ENCODE peak calls at places on chromosomes 5 and 9, in five cellular contexts. V is GM03348, S is globus pallidus, H is pancreas, L is GM23248. M is an unnamed sample.
A peak's percentile ranks its signal among the peaks of the same experiment; 100 is the strongest.

GRCh38 chr5:157143127-157143959 is 678 bp upstream of the MED7 start:
- DNase-seq in H (peak; percentile 50), V (peak; percentile 72), S (no peak), L (peak; percentile 75), M (peak; percentile 36)

GRCh38 chr5:140113699-140114263 is at the start of gene PURA:
- DNase-seq in L (peak; percentile 97), H (peak; percentile 96), V (peak; percentile 97), S (peak; percentile 83), M (peak; percentile 94)

GRCh38 chr9:123687246-123687721 is 242.6 kb downstream of the DENND1A start:
- DNase-seq in S (no peak), V (no peak), L (no peak), H (no peak), M (no peak)

GRCh38 chr5:66956439-66956838 is 240.2 kb downstream of the CD180 start:
- DNase-seq in L (no peak), S (no peak), H (no peak), V (no peak), M (no peak)

GRCh38 chr5:14669975-14670374 is 5.5 kb downstream of the OTULIN start:
- DNase-seq in V (no peak), S (no peak), H (no peak), L (peak; percentile 59), M (peak; percentile 74)

GRCh38 chr9:116767219-116767618 is 80.1 kb downstream of the TRIM32 start:
- DNase-seq in S (no peak), L (no peak), H (no peak), V (no peak), M (no peak)

GRCh38 chr9:20441704-20442423 is 180.4 kb downstream of the MLLT3 start:
- DNase-seq in V (no peak), L (no peak), H (no peak), S (no peak), M (no peak)

GRCh38 chr5:112546946-112547647 is 128.0 kb upstream of the EPB41L4A start:
- DNase-seq in L (no peak), H (no peak), S (no peak), V (no peak), M (peak; percentile 5)

M was measured in M059J.